ENCODE peak calls at places on chromosomes 5 and 9, in eight cellular contexts. I is kidney epithelial cell, Z is K562, F is osteoblast, E is testis, C is cardiac fibroblast, R is GM06990, A is AG09309. N is an unnamed sample.

GRCh38 chr9:110109331-110110110 is 98.4 kb downstream of the C9orf152 start:
- DNase-seq in I (no peak), Z (no peak), F (no peak), E (no peak), C (no peak), R (no peak), A (no peak), N (no peak)

GRCh38 chr9:2559212-2560152 is 62.1 kb upstream of the VLDLR start:
- DNase-seq in I (peak), Z (no peak), F (peak), E (peak), C (peak), R (no peak), A (peak), N (peak)

GRCh38 chr5:40812125-40812524 is 14.0 kb upstream of the PRKAA1 start:
- DNase-seq in I (no peak), Z (no peak), F (no peak), E (no peak), C (no peak), R (no peak), A (no peak), N (no peak)

GRCh38 chr5:159104058-159104651 is 4.4 kb upstream of the EBF1 start:
- DNase-seq in I (no peak), Z (peak), F (no peak), E (peak), C (peak), R (peak), A (no peak), N (no peak)

GRCh38 chr9:136854113-136854841 is 2.1 kb downstream of the MAMDC4 start:
- DNase-seq in I (no peak), Z (no peak), F (peak), E (no peak), C (no peak), R (peak), A (no peak), N (no peak)

GRCh38 chr9:13139641-13140171 is 139.8 kb downstream of the MPDZ start:
- DNase-seq in I (peak), Z (no peak), F (peak), E (no peak), C (peak), R (no peak), A (peak), N (peak)

GRCh38 chr5:78699565-78700143 is 51.1 kb upstream of the LHFPL2 start:
- DNase-seq in I (peak), Z (no peak), F (peak), E (no peak), C (peak), R (no peak), A (peak), N (peak)

GRCh38 chr5:32182463-32183081 is 8.5 kb upstream of the GOLPH3 start:
- DNase-seq in I (no peak), Z (no peak), F (no peak), E (no peak), C (no peak), R (no peak), A (no peak), N (no peak)

GRCh38 chr5:90612930-90613329 is 54.3 kb downstream of the ADGRV1 start:
- DNase-seq in I (no peak), Z (no peak), F (no peak), E (no peak), C (no peak), R (no peak), A (no peak), N (no peak)

GRCh38 chr5:97554992-97555981 is 372.2 kb upstream of the RIOK2 start:
- DNase-seq in I (no peak), Z (no peak), F (peak), E (no peak), C (peak), R (no peak), A (peak), N (no peak)

GRCh38 chr9:36798350-36799065 is 225.8 kb downstream of the MELK start:
- DNase-seq in I (no peak), Z (peak), F (no peak), E (no peak), C (no peak), R (no peak), A (no peak), N (no peak)

GRCh38 chr9:92968081-92968480 is 20.8 kb downstream of the FGD3 start:
- DNase-seq in I (no peak), Z (no peak), F (peak), E (peak), C (no peak), R (no peak), A (no peak), N (no peak)

GRCh38 chr5:52987711-52988329 is 1.3 kb upstream of the ITGA2 start:
- DNase-seq in I (peak), Z (no peak), F (peak), E (no peak), C (peak), R (no peak), A (no peak), N (no peak)

GRCh38 chr5:126233256-126233655 is 190.0 kb upstream of the GRAMD2B start:
- DNase-seq in I (no peak), Z (no peak), F (no peak), E (no peak), C (no peak), R (no peak), A (no peak), N (no peak)

GRCh38 chr9:34929506-34930102 is 28.5 kb upstream of the PHF24 start:
- DNase-seq in I (no peak), Z (peak), F (peak), E (peak), C (peak), R (no peak), A (no peak), N (no peak)

GRCh38 chr9:111039203-111039907 is 1.1 kb upstream of the LPAR1 start:
- DNase-seq in I (no peak), Z (no peak), F (no peak), E (peak), C (no peak), R (no peak), A (no peak), N (no peak)

GRCh38 chr9:135960328-135961276 is 571 bp downstream of the UBAC1 start:
- DNase-seq in I (no peak), Z (no peak), F (peak), E (peak), C (peak), R (no peak), A (no peak), N (no peak)

GRCh38 chr5:66306105-66306843 is 162.2 kb downstream of the SREK1 start:
- DNase-seq in I (no peak), Z (peak), F (peak), E (peak), C (peak), R (no peak), A (peak), N (no peak)

GRCh38 chr5:96483878-96484277 is 50.8 kb upstream of the PCSK1 start:
- DNase-seq in I (peak), Z (peak), F (peak), E (no peak), C (peak), R (no peak), A (no peak), N (peak)

GRCh38 chr9:73116030-73116429 is 35.6 kb upstream of the ANXA1 start:
- DNase-seq in I (no peak), Z (no peak), F (peak), E (no peak), C (peak), R (no peak), A (peak), N (no peak)

GRCh38 chr9:19689324-19690087 is 99.3 kb downstream of the SLC24A2 start:
- DNase-seq in I (no peak), Z (no peak), F (no peak), E (no peak), C (peak), R (no peak), A (no peak), N (no peak)

GRCh38 chr9:111148390-111148993 is 110.2 kb upstream of the LPAR1 start:
- DNase-seq in I (no peak), Z (no peak), F (no peak), E (no peak), C (peak), R (no peak), A (no peak), N (no peak)

GRCh38 chr5:35029333-35029732 is 18.4 kb downstream of the AGXT2 start:
- DNase-seq in I (no peak), Z (no peak), F (peak), E (no peak), C (peak), R (no peak), A (no peak), N (peak)

GRCh38 chr5:139514486-139514856 is 31.9 kb upstream of the STING1 start:
- DNase-seq in I (no peak), Z (no peak), F (no peak), E (no peak), C (no peak), R (no peak), A (no peak), N (no peak)

GRCh38 chr5:164360589-164360988 is 855.2 kb downstream of the MAT2B start:
- DNase-seq in I (no peak), Z (peak), F (no peak), E (no peak), C (peak), R (no peak), A (no peak), N (no peak)

GRCh38 chr5:16033196-16033925 is 146.2 kb downstream of the MARCHF11 start:
- DNase-seq in I (no peak), Z (no peak), F (no peak), E (no peak), C (no peak), R (no peak), A (no peak), N (no peak)

GRCh38 chr5:9046756-9047481 is 499.0 kb downstream of the SEMA5A start:
- DNase-seq in I (peak), Z (no peak), F (peak), E (peak), C (peak), R (no peak), A (peak), N (peak)

GRCh38 chr5:37575541-37576489 is 196.7 kb downstream of the WDR70 start:
- DNase-seq in I (no peak), Z (peak), F (no peak), E (no peak), C (no peak), R (no peak), A (no peak), N (no peak)

GRCh38 chr5:108557686-108558085 is 175.8 kb upstream of the FBXL17 start:
- DNase-seq in I (no peak), Z (no peak), F (no peak), E (no peak), C (no peak), R (no peak), A (no peak), N (no peak)

GRCh38 chr9:129336130-129336528 is 158.1 kb upstream of the IER5L start:
- DNase-seq in I (no peak), Z (no peak), F (peak), E (no peak), C (peak), R (no peak), A (peak), N (no peak)

GRCh38 chr9:71690058-71690691 is 78.1 kb downstream of the CEMIP2 start:
- DNase-seq in I (no peak), Z (no peak), F (no peak), E (no peak), C (peak), R (no peak), A (no peak), N (no peak)

GRCh38 chr5:6675784-6676499 is 37.3 kb upstream of the TENT4A start:
- DNase-seq in I (no peak), Z (peak), F (no peak), E (no peak), C (no peak), R (no peak), A (no peak), N (no peak)
- TF ChIP-seq CTCF in I (no peak), Z (peak), F (peak), E (no peak), C (no peak), R (no peak), A (no peak), N (no peak)

GRCh38 chr9:94149696-94150095 is 65.4 kb downstream of the PTPDC1 start:
- DNase-seq in I (no peak), Z (no peak), F (no peak), E (no peak), C (no peak), R (no peak), A (no peak), N (no peak)

GRCh38 chr9:94148419-94148818 is 64.2 kb downstream of the PTPDC1 start:
- DNase-seq in I (no peak), Z (no peak), F (peak), E (no peak), C (no peak), R (no peak), A (no peak), N (no peak)

GRCh38 chr9:94153905-94154304 is 69.6 kb downstream of the PTPDC1 start:
- DNase-seq in I (no peak), Z (no peak), F (no peak), E (no peak), C (no peak), R (no peak), A (no peak), N (no peak)

GRCh38 chr9:94150279-94150828 is 66.1 kb downstream of the PTPDC1 start:
- DNase-seq in I (no peak), Z (no peak), F (no peak), E (no peak), C (no peak), R (no peak), A (no peak), N (no peak)

GRCh38 chr9:94150890-94151660 is 66.8 kb downstream of the PTPDC1 start:
- DNase-seq in I (no peak), Z (no peak), F (peak), E (no peak), C (no peak), R (no peak), A (no peak), N (no peak)
- H3K4me3 ChIP-seq in I (no peak), Z (no peak), F (no peak), E (no peak), C (no peak), R (no peak), A (no peak), N (no peak)

GRCh38 chr5:1883925-1884637 is 1.4 kb upstream of the IRX4 start:
- DNase-seq in I (no peak), Z (no peak), F (peak), E (no peak), C (no peak), R (no peak), A (no peak), N (no peak)

GRCh38 chr5:1884638-1885475 is 2.1 kb upstream of the IRX4 start:
- DNase-seq in I (no peak), Z (no peak), F (peak), E (no peak), C (no peak), R (no peak), A (no peak), N (no peak)

GRCh38 chr5:1882337-1883119 is at the start of gene IRX4:
- DNase-seq in I (no peak), Z (no peak), F (peak), E (peak), C (peak), R (no peak), A (no peak), N (no peak)

GRCh38 chr5:1881731-1882336 is 891 bp downstream of the IRX4 start:
- DNase-seq in I (no peak), Z (no peak), F (peak), E (no peak), C (no peak), R (no peak), A (no peak), N (no peak)

DNA sequence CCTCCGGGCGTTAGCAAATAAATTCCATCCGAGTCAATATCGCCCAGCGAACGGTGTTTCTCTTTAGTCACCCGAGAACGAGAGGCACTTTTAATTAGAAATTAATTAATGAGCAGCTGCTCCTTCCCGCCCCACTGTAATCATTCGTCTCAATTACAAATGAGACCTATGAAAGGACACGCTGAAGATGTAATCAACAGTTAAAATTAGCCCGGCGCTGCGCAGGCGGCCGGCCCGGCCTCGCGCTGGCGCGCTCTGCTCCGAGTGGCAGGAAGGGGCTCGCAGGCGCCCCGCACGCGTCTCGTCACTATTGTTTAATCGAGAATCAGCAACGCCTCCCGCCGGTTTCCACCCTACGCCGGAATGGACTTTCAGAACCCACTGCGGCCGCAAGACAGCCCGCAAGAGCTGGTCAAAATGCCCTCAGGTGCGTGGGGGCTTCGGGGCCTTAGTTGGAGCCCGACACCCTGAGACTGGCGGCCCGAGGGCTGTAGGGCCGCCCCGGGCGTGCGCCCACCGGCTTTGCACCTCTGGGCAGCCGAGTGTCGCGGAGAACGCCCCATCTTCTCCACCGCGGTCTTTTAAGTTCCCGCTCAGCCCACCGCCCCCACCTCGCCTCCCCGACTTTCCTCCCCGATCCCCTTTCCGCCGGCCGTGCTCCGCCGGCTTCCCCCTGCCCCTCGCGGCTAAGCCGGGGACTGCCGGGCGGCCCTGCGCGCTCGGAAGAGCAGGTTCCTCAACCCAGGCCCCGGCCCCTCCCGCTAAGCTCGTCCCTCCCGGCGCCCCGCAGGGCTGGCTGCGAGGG is 597 bp upstream of the IRX4 start:
- DNase-seq in I (no peak), Z (no peak), F (peak), E (no peak), C (no peak), R (no peak), A (no peak), N (no peak)
- TF ChIP-seq CTCF in I (peak), Z (no peak), F (no peak), E (no peak), C (no peak), R (no peak), A (no peak), N (peak)

GRCh38 chr5:169760229-169760628 is 123.2 kb downstream of the DOCK2 start:
- DNase-seq in I (no peak), Z (no peak), F (no peak), E (no peak), C (no peak), R (no peak), A (no peak), N (no peak)

GRCh38 chr5:169762338-169763095 is 125.4 kb downstream of the DOCK2 start:
- DNase-seq in I (no peak), Z (no peak), F (no peak), E (no peak), C (peak), R (no peak), A (no peak), N (no peak)

GRCh38 chr5:169765597-169765996 is 128.5 kb downstream of the DOCK2 start:
- DNase-seq in I (no peak), Z (no peak), F (no peak), E (no peak), C (no peak), R (no peak), A (no peak), N (no peak)

GRCh38 chr5:169765176-169765575 is 128.1 kb downstream of the DOCK2 start:
- DNase-seq in I (no peak), Z (no peak), F (no peak), E (no peak), C (no peak), R (no peak), A (no peak), N (no peak)

DNA sequence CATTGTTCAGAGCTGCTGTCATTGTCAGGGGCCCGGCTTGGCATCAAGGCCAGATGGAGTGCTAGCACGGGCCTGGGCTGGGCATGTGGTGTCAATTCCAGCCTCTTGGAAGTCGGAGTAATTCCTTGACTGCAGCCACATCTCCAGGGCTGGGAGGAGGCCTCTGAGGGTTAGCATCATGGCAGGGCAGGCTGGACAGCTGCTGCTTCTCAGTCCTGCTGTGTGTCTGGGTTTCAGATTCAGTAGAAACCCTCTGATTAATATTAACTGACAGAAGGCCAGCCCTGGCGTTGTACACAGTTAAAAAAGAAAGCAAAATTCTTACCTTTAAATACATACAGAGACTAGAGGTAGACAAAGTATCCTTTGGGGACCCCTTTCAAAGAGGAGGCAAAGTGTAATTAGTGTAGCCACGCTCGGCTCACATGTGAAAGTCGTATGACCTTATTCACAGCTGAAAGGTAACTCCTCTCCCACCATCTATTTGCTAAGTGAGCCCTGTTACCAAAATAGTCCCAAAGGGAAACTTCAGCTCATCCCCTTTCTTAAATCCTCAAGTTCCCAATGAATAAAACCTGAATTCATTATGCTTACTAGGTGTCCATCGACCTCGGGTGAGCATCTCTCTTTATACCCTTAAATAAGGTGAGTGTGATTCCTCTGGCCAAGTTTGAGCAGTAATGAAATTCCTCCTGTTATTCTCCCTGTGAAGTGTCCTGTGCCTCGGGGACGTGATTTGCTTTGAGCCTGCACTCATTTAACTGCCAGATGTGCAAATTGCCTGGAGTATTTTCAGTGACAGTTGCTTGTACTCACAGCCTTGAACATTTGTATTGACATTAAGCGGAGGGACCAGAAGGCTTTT is 126.6 kb downstream of the DOCK2 start:
- DNase-seq in I (no peak), Z (no peak), F (no peak), E (no peak), C (no peak), R (no peak), A (no peak), N (no peak)
- H3K4me3 ChIP-seq in I (no peak), Z (no peak), F (no peak), E (no peak), C (no peak), R (no peak), A (no peak), N (no peak)

GRCh38 chr5:11293523-11293922 is 532.5 kb upstream of the DAP start:
- DNase-seq in I (no peak), Z (no peak), F (no peak), E (no peak), C (no peak), R (no peak), A (no peak), N (no peak)

GRCh38 chr5:11302663-11303062 is 541.6 kb upstream of the DAP start:
- DNase-seq in I (no peak), Z (no peak), F (peak), E (no peak), C (no peak), R (no peak), A (no peak), N (no peak)

GRCh38 chr5:11300736-11301135 is 539.7 kb upstream of the DAP start:
- DNase-seq in I (no peak), Z (no peak), F (no peak), E (no peak), C (no peak), R (no peak), A (no peak), N (no peak)

DNA sequence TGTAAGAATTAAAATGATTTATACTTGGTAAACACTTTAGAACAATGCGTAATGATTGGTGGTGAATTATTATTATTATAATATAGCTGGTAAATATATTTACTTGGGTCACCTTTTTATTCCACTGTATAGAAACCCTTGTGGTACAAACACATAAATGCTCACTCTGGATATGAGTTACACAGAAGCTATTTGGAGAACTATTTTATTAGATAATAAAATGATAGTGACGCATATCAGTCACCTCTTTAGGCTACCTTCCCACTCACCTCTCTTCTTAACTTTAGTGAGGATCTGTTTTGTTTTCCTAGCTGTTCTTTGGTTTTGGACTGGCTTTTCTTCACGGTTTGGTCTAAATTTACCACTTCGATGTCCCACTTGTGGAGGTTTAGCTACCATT is 537.8 kb upstream of the DAP start:
- DNase-seq in I (no peak), Z (no peak), F (no peak), E (no peak), C (no peak), R (no peak), A (no peak), N (no peak)
- TF ChIP-seq CTCF in I (no peak), Z (no peak), F (no peak), E (no peak), C (no peak), R (no peak), A (no peak), N (no peak)

GRCh38 chr5:132100672-132101261 is 27.2 kb downstream of the CSF2 start:
- DNase-seq in I (peak), Z (no peak), F (peak), E (no peak), C (no peak), R (peak), A (no peak), N (no peak)
- H3K4me3 ChIP-seq in I (no peak), Z (no peak), F (no peak), E (no peak), C (no peak), R (no peak), A (no peak), N (no peak)

N was measured in epithelial cell of proximal tubule.